ENCODE peak calls at places on chromosome 6, in four cellular contexts. D is left ventricle myocardium inferior; A is right atrium auricular region; L is stimulated activated CD4-positive, alpha-beta T cell treated with anti-CD3 and anti-CD28 coated beads, Interleukin-1b, Interleukin-23, amount 100 ng/mL, for 24 hours. M is an unnamed sample.

GRCh38 chr6:21198032-21198640 is 395.4 kb upstream of the SOX4 start:
- DNase-seq in D (no peak), A (no peak), L (no peak), M (no peak)

GRCh38 chr6:8100159-8100854 is 2.0 kb downstream of the EEF1E1 start:
- DNase-seq in D (no peak), A (no peak), L (no peak), M (no peak)

GRCh38 chr6:163324928-163325784 is 89.4 kb upstream of the QKI start:
- DNase-seq in D (peak; percentile 51), A (peak; percentile 70), L (no peak), M (no peak)

GRCh38 chr6:127182501-127182900 is 64.0 kb downstream of the RSPO3 start:
- DNase-seq in D (no peak), A (no peak), L (no peak), M (no peak)

GRCh38 chr6:43127180-43127579 is 43.9 kb upstream of the SRF start:
- DNase-seq in D (no peak), A (no peak), L (no peak), M (no peak)

GRCh38 chr6:139250296-139251274 is 41.2 kb downstream of the TXLNB start:
- DNase-seq in D (peak; percentile 52), A (no peak), L (peak; percentile 12), M (peak; percentile 23)

GRCh38 chr6:56713285-56713684 is 70.6 kb upstream of the DST start:
- DNase-seq in D (no peak), A (peak; percentile 68), L (no peak), M (no peak)

GRCh38 chr6:150033197-150033771 is 8.0 kb upstream of the RAET1L start:
- DNase-seq in D (no peak), A (no peak), L (no peak), M (no peak)

GRCh38 chr6:98203170-98203806 is 631.1 kb upstream of the POU3F2 start:
- DNase-seq in D (no peak), A (no peak), L (no peak), M (no peak)

GRCh38 chr6:81331526-81331925 is 421.0 kb downstream of the TENT5A start:
- DNase-seq in D (no peak), A (no peak), L (no peak), M (no peak)

GRCh38 chr6:148885920-148886845 is 139.4 kb downstream of the UST start:
- DNase-seq in D (no peak), A (no peak), L (no peak), M (no peak)

GRCh38 chr6:157527471-157527907 is 146.5 kb downstream of the ZDHHC14 start:
- DNase-seq in D (no peak), A (no peak), L (no peak), M (no peak)

GRCh38 chr6:144737998-144738397 is 452.9 kb downstream of the UTRN start:
- DNase-seq in D (no peak), A (no peak), L (no peak), M (no peak)

GRCh38 chr6:29813809-29814208 is 13.8 kb upstream of the HLA-G start:
- DNase-seq in D (no peak), A (no peak), L (no peak), M (no peak)

GRCh38 chr6:39590994-39591393 is 134.2 kb downstream of the KIF6 start:
- DNase-seq in D (no peak), A (no peak), L (no peak), M (no peak)

GRCh38 chr6:158253248-158253647 is 59.0 kb upstream of the TULP4 start:
- DNase-seq in D (no peak), A (no peak), L (no peak), M (no peak)

GRCh38 chr6:2969549-2969948 is 1.8 kb downstream of the SERPINB6 start:
- DNase-seq in D (no peak), A (no peak), L (no peak), M (no peak)

GRCh38 chr6:140485740-140486467 is 1111.5 kb upstream of the CITED2 start:
- DNase-seq in D (no peak), A (no peak), L (no peak), M (no peak)

GRCh38 chr6:137089305-137089704 is 44.5 kb upstream of the IL20RA start:
- DNase-seq in D (no peak), A (no peak), L (no peak), M (no peak)